ENCODE peak calls at places on chromosomes 3 and 15, in five cellular contexts. D, T, B, X and R are unnamed samples.

GRCh38 chr3:129064969-129065726 is 4.6 kb downstream of the GP9 start:
- DNase-seq in T (no peak), B (no peak), X (no peak), D (no peak), R (no peak)

GRCh38 chr3:150402217-150402616 is 5.9 kb upstream of the TSC22D2 start:
- DNase-seq in D (no peak), B (no peak), X (no peak), T (no peak), R (no peak)

GRCh38 chr15:84962975-84963374 is 18.7 kb upstream of the PDE8A start:
- DNase-seq in D (no peak), X (no peak), B (no peak), T (peak), R (no peak)

GRCh38 chr3:127833281-127834032 is 11.1 kb upstream of the MGLL start:
- DNase-seq in T (no peak), D (no peak), B (no peak), X (no peak), R (no peak)

GRCh38 chr3:31077021-31077601 is 182.7 kb upstream of the GADL1 start:
- DNase-seq in B (no peak), T (peak), D (no peak), X (no peak), R (peak)

GRCh38 chr3:107524214-107525100 is 1.7 kb downstream of the BBX start:
- DNase-seq in X (peak), D (peak), B (no peak), T (peak), R (peak)

GRCh38 chr3:147162743-147163142 is 243.6 kb downstream of the ZIC4 start:
- DNase-seq in D (no peak), B (no peak), T (no peak), X (no peak), R (no peak)

GRCh38 chr15:75454471-75455418 is 3.3 kb upstream of the SIN3A start:
- DNase-seq in T (no peak), X (no peak), B (no peak), D (peak), R (peak)

GRCh38 chr15:39589815-39590644 is 9.2 kb downstream of the THBS1 start:
- DNase-seq in T (no peak), D (no peak), X (no peak), B (no peak), R (no peak)

GRCh38 chr3:9135526-9135925 is 113.9 kb downstream of the SRGAP3 start:
- DNase-seq in T (no peak), X (no peak), D (no peak), B (no peak), R (no peak)

GRCh38 chr3:146024260-146024659 is 136.7 kb downstream of the PLOD2 start:
- DNase-seq in X (no peak), T (no peak), D (no peak), B (no peak), R (peak)

GRCh38 chr3:146020969-146021368 is 140.0 kb downstream of the PLOD2 start:
- DNase-seq in D (peak), T (no peak), B (no peak), X (no peak), R (no peak)

GRCh38 chr3:146026547-146026946 is 134.4 kb downstream of the PLOD2 start:
- DNase-seq in B (no peak), D (no peak), X (no peak), T (no peak), R (no peak)
- TF ChIP-seq CTCF in B (peak), D (no peak), X (no peak), T (no peak), R (no peak)

GRCh38 chr3:13072239-13073041 is 789 bp downstream of the IQSEC1 start:
- DNase-seq in D (no peak), B (peak), X (no peak), T (no peak), R (no peak)
- H3K4me3 ChIP-seq in D (no peak), B (no peak), X (no peak), T (no peak), R (no peak)

DNA sequence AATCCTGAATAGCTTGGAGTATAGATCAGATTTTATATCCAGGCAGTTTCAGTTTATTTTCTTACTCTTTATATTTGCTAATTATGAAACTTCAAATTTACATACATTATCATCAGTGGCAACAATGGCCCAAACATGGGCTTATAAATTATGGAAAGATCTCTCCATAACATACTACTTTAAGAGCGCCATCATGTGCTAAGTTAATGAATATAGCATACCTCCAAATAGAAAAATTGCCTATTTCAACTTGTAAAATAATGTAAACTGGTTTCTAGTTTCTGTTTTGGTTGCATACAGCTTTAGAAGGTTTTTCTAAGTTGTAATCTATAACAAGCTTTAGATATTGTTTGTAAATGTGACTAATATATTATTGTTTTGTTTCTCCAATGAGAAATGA is 531.3 kb upstream of the UBE2E2 start:
- DNase-seq in D (no peak), X (no peak), B (no peak), T (no peak), R (peak)
- TF ChIP-seq CTCF in D (no peak), X (no peak), B (no peak), T (no peak), R (no peak)

DNA sequence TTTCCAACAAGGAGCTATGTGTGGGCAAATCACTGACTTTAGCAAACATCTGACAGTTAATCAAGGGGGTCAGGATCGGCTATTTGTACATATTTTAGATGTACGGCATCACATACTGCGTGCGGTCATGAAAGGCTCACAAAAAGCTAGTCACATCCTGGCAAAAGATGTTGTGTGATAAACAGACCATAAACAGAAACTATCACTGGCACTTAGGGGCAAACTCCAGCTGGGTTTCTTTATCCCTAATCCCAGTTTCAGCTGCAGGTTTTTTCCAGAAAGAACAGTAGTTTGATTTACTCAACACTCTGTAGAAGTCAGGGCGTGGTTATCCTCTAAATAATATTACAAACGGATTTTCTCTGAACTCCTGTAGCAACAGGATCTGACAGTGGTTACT is 112.4 kb upstream of the BHLHE40 start:
- DNase-seq in B (no peak), X (no peak), T (no peak), D (no peak), R (peak)
- H3K4me3 ChIP-seq in B (no peak), X (no peak), T (peak), D (no peak), R (no peak)

DNA sequence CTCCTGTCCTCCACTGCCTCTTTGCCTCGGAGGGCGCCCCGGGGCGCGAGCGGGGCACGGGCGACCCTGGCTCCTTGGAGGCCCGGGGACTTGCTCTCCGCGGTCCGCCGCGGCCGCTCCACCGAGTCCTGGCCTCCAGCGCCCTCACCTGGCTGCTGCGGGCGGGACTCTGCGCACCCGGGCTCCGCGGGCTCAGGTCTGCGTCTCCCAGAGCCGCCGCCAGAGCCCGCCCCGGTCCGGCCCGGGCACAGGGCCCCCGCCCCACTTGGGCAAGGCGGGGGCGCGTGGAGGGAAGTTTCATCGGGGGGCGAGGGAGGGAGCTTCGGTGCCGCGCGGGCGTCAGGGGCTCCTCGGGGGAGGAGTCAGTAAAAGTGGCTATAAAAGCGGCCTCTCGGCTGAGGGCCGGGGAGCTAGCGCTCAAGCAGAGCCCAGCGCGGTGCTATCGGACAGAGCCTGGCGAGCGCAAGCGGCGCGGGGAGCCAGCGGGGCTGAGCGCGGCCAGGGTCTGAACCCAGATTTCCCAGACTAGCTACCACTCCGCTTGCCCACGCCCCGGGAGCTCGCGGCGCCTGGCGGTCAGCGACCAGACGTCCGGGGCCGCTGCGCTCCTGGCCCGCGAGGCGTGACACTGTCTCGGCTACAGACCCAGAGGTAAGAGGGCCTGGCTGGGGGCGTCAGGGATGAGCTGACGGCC is at the start of gene CEMIP:
- DNase-seq in T (peak), B (no peak), D (peak), X (peak), R (peak)
- TF ChIP-seq CTCF in T (peak), B (peak), D (no peak), X (peak), R (peak)

GRCh38 chr3:13419356-13420050 is 619 bp downstream of the NUP210 start:
- DNase-seq in T (peak), X (no peak), D (peak), B (no peak), R (no peak)

GRCh38 chr3:13420817-13421755 is 964 bp upstream of the NUP210 start:
- DNase-seq in T (peak), X (no peak), D (peak), B (no peak), R (no peak)

GRCh38 chr3:13416002-13416793 is 3.9 kb downstream of the NUP210 start:
- DNase-seq in B (no peak), D (peak), X (no peak), T (no peak), R (no peak)

GRCh38 chr3:13424111-13424844 is 4.2 kb upstream of the NUP210 start:
- DNase-seq in X (no peak), D (no peak), B (no peak), T (no peak), R (no peak)

DNA sequence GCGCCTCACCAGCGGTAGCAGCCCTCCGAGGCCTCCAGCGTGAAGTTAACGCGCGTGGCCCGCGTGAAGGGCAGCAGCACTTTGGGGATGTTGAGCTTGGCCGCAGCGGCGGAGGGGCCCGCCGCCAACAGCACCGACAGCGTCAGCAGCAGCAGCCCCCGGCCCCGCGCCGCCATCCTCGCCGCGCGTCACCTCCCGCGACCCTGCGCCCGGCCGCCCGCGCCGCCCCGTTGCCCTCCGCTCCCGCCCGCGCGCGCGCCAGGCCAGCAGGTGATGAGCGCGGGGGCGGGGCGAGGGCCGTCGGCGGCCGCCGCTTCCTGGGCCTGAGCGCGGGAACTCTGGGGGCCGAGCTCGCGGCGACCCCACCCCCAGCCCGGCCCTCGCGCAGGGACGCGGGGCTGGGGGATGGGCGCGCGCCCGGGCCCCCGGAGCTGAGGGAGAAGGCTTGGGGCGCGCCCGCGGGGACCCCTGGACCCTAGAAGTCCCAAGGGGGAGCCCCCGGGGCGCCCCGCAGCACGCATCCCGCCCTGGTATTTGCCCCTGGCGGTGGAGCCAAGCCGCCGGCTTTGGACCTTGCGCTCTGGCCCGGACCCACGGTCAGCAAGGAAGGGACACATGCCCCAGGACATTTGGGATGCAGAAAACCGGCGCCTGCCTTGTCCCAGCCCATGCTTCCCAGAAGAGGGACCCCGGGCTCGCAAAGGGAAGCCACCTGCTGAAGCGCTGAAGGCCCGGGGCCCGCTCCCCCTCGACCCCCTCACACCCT is at the start of gene NUP210:
- DNase-seq in X (no peak), D (peak), B (no peak), T (peak), R (no peak)
- H3K4me3 ChIP-seq in X (peak), D (peak), B (peak), T (peak), R (no peak)

DNA sequence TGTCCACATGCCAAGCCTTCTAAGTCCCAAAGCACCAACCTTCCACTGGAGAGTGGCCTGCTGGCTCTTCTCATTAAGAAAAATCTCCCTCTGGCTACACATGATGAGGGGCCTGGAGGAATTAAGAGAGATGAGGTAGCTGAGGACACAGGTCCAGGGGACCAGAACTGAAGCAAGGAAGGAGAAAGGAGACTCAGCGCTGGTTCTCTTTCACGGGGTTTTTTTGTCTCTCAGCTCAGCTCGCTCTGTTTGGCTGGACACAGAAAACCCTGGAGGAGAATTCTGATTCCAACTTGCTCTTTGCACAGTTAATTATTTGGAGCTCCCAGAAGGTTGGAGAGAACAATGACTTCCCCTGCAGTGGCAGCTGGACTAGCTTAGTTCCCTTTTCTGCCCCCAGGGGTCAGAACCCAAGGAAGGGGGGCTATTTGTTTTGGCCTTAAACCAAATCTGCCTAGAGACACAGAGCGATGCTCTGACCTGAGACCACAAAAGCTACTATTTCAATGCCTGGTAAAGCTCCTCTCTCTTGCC is 507.6 kb downstream of the FHIT start:
- DNase-seq in X (no peak), T (no peak), D (peak), B (no peak), R (peak)
- TF ChIP-seq CTCF in X (no peak), T (no peak), D (no peak), B (no peak), R (no peak)

DNA sequence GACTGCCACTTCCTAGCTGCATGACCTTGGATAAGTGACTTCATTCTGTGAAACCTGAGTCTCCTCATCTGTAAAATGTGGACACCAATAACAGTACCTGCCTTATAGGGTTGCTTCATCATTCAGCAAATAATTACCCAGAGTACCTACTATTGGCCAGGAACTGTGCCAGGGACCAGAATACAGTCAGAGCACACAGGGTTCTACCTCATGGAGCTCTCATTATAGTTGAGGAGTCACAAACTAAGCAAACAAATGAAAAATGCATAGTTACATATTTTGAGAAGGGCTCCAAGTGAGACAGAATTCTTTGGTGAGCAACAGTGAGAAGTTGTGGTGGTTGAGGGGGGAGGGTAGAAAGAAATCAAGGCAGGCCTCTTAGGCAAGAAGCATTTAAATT is 308.6 kb upstream of the WNT5A start:
- DNase-seq in D (no peak), X (no peak), B (no peak), T (no peak), R (peak)
- H3K4me3 ChIP-seq in D (no peak), X (no peak), B (no peak), T (no peak), R (no peak)

GRCh38 chr3:55596212-55596611 is 109.1 kb upstream of the WNT5A start:
- DNase-seq in X (no peak), T (no peak), B (no peak), D (no peak), R (no peak)
- TF ChIP-seq CTCF in X (no peak), T (no peak), B (no peak), D (no peak), R (no peak)